ENCODE peak calls at places on chromosomes 16 and 17, in seven cellular contexts. I, U, R, J, Y, H and D are unnamed samples.

GRCh38 chr17:51833045-51833444 is 325.5 kb downstream of the CA10 start:
- DNase-seq in R (no peak), I (no peak), J (no peak), U (no peak), Y (no peak), H (no peak), D (no peak)

GRCh38 chr17:45246861-45247428 is 14.9 kb downstream of the SPATA32 start:
- DNase-seq in I (no peak), Y (no peak), H (no peak), U (no peak), J (no peak), R (peak), D (peak)

GRCh38 chr17:75552847-75553552 is 27.5 kb downstream of the LLGL2 start:
- DNase-seq in I (no peak), U (no peak), Y (peak), H (no peak), J (no peak), R (no peak), D (peak)

GRCh38 chr16:64051826-64052225 is 1070.0 kb downstream of the CDH11 start:
- DNase-seq in R (no peak), Y (peak), J (no peak), I (no peak), H (no peak), U (no peak), D (peak)

GRCh38 chr16:9406039-9406438 is 314.6 kb downstream of the HAPSTR1 start:
- DNase-seq in Y (no peak), J (no peak), H (no peak), I (no peak), U (no peak), R (no peak), D (no peak)

GRCh38 chr17:69474171-69474831 is 59.8 kb downstream of the MAP2K6 start:
- DNase-seq in Y (no peak), H (no peak), I (no peak), J (no peak), R (no peak), U (no peak), D (no peak)

GRCh38 chr17:73293480-73293911 is 18.3 kb downstream of the CDC42EP4 start:
- DNase-seq in R (no peak), J (peak), H (no peak), U (peak), Y (peak), I (peak), D (no peak)

GRCh38 chr16:23974223-23974622 is 138.4 kb downstream of the PRKCB start:
- DNase-seq in U (no peak), Y (no peak), J (no peak), R (no peak), I (no peak), H (no peak), D (peak)

GRCh38 chr17:29168079-29168758 is 12.0 kb downstream of the MYO18A start:
- DNase-seq in R (peak), J (no peak), U (no peak), Y (peak), H (no peak), I (peak), D (peak)

GRCh38 chr17:8056232-8056975 is 17.5 kb downstream of the ALOX15B start:
- DNase-seq in Y (peak), H (no peak), R (peak), I (peak), J (no peak), U (peak), D (no peak)

GRCh38 chr16:27169511-27170071 is 33.7 kb upstream of the KDM8 start:
- DNase-seq in I (peak), H (no peak), R (no peak), Y (peak), J (no peak), U (no peak), D (peak)

GRCh38 chr16:14036869-14037268 is 34.2 kb upstream of the MRTFB start:
- DNase-seq in J (no peak), H (no peak), U (no peak), R (no peak), Y (no peak), I (no peak), D (no peak)

GRCh38 chr16:29678691-29679267 is at the start of gene QPRT:
- DNase-seq in I (peak), Y (peak), R (no peak), H (peak), U (no peak), J (peak), D (peak)

GRCh38 chr17:50834786-50835562 is 412 bp upstream of the WFIKKN2 start:
- DNase-seq in H (no peak), Y (peak), R (no peak), J (no peak), U (no peak), I (peak), D (peak)

GRCh38 chr16:67481561-67482259 is 753 bp upstream of the ATP6V0D1 start:
- DNase-seq in U (peak), I (no peak), J (peak), R (peak), H (peak), Y (peak), D (peak)

GRCh38 chr17:64765191-64765889 is 103.2 kb upstream of the SMURF2 start:
- DNase-seq in Y (no peak), R (no peak), J (no peak), H (no peak), I (peak), U (no peak), D (no peak)

GRCh38 chr16:83728518-83728917 is 79.3 kb upstream of the HSBP1 start:
- DNase-seq in U (no peak), Y (no peak), J (no peak), H (no peak), I (no peak), R (no peak), D (no peak)

GRCh38 chr17:32553168-32553567 is 66.4 kb downstream of the CDK5R1 start:
- DNase-seq in U (no peak), R (no peak), I (no peak), H (no peak), Y (no peak), J (no peak), D (no peak)

GRCh38 chr16:75251280-75252048 is at the start of gene BCAR1:
- DNase-seq in I (peak), J (peak), R (peak), U (peak), H (peak), Y (peak), D (peak)

GRCh38 chr17:50100921-50101345 is 5.8 kb downstream of the PDK2 start:
- DNase-seq in H (peak), I (no peak), U (peak), Y (no peak), J (no peak), R (no peak), D (peak)

DNA sequence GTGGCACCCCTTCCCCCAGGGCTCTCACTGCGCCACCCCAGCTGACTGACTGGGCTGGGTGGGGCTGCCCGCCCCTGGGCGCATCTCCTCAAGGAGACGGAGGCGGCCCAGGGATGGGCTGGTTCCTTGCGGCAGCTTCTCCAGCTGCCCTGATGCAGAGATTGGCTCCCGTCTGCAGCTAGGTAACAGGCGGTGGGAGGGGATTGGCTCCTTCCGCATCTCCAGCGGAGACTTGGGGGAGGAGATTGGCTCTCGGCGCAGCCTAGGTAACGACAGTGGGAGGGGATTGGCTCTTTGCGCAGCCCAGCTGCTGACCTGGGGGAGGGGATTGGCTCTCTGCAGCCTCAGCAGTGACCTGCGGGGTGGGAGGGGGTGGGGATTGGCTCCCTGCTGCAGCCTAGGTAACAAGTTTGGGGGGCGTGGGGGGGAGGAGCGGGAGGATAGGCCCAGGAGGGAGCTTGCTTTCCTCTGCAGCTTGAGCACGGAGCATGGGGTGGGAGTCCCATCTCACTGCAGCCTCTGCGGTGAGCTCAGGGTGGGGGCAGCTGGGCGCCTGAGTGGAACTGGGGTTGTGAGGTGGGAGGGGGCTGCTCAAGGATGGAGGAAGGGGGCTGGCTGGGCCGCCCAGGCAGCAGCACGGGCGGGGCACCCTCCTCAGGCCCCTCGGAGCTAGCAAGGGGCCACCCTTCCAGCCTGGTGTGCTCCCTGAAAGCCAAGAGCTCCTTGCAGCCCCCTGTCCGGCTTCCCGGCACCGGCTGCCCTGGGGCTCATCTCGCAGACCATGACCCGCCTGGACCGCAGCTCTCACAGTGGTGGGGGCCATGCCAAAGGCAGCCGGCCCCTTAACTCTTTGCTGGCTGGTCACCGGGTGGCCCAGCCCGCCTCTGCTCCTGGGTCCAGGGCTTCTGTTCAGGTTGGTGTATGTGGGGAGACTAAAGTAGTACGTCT is 6.4 kb downstream of the NFE2L1 start:
- DNase-seq in R (peak), I (peak), U (peak), J (peak), H (peak), Y (peak), D (no peak)
- H3K4me3 ChIP-seq in R (no peak), I (no peak), U (peak), J (peak), H (peak), Y (peak), D (no peak)

GRCh38 chr17:56754523-56755208 is 79.1 kb downstream of the C17orf67 start:
- DNase-seq in H (no peak), U (no peak), I (no peak), Y (peak), J (no peak), R (no peak), D (peak)
- H3K27ac ChIP-seq in H (no peak), U (no peak), I (no peak), Y (peak), J (no peak), R (no peak), D (peak)

DNA sequence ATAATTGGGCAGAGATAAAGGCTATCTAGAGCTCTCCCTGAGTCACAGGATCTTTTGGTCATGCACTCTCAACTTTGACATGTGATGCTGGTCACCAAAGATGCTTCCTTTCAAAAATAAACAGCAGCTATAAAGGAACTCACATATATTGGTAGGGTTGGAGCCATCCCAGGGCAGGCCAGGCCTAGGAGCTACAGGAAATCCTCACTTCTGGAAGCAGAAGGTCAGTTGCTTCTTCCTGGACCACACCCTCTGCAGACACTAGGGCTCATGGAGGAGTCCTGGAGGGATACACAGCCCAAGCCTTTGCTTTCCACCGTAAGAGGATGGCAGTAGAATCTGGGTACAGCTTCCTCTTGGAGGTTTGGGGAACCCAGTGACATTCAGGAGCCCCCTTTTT is 24.6 kb downstream of the SOST start:
- DNase-seq in Y (no peak), R (no peak), U (no peak), H (no peak), I (no peak), J (no peak), D (no peak)
- H3K4me3 ChIP-seq in Y (no peak), R (no peak), U (no peak), H (no peak), I (no peak), J (no peak), D (no peak)

GRCh38 chr17:27539152-27539551 is 82.9 kb downstream of the KSR1 start:
- DNase-seq in Y (no peak), J (no peak), R (no peak), I (no peak), U (no peak), H (no peak), D (no peak)
- H3K27ac ChIP-seq in Y (no peak), J (no peak), R (no peak), I (no peak), U (peak), H (no peak), D (no peak)

DNA sequence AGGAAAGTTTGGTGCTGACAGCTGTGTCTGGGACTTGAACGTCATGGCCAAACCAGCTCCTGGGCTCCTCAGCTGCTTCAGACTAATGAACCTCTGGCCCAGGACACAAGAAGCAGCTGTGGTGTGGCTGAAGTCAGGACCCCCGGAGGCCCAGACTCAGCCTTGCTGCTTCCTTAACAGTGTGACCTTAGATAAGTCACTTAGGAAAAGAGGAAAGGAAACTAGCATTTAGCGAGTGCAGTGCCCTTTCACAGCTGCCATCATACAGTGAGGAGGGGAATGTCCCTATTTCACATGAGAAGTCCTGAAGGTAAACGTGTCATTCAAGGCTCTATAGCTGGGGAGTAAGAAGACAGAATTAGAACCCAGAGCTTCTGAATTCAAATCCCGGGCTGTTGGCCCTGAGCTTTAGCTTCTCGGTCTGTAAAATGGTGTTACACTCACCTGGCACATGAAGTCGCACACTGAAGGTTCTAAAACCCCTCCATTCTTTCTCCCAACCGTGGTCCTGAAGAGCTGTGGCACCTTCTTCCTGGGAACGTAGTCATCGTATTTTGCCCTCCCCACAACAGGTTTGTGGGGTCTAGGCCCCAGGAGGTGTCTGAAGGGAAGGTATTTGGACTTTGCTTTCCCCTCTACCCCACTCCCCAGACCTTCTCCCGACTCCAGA is 910 bp upstream of the RAMP2 start:
- DNase-seq in H (no peak), J (no peak), Y (no peak), I (no peak), U (no peak), R (peak), D (peak)
- H3K4me3 ChIP-seq in H (peak), J (peak), Y (peak), I (no peak), U (peak), R (peak), D (no peak)

GRCh38 chr16:4092547-4093265 is 23.5 kb downstream of the ADCY9 start:
- DNase-seq in R (no peak), Y (no peak), I (no peak), J (no peak), H (no peak), U (no peak), D (no peak)

GRCh38 chr16:4091638-4092037 is 24.6 kb downstream of the ADCY9 start:
- DNase-seq in R (no peak), I (no peak), H (no peak), Y (no peak), J (no peak), U (peak), D (peak)

GRCh38 chr16:4096509-4096908 is 19.7 kb downstream of the ADCY9 start:
- DNase-seq in H (no peak), U (no peak), I (no peak), J (no peak), Y (no peak), R (no peak), D (no peak)

GRCh38 chr16:4094138-4094773 is 22.0 kb downstream of the ADCY9 start:
- DNase-seq in Y (no peak), J (no peak), U (peak), H (no peak), R (peak), I (no peak), D (no peak)

DNA sequence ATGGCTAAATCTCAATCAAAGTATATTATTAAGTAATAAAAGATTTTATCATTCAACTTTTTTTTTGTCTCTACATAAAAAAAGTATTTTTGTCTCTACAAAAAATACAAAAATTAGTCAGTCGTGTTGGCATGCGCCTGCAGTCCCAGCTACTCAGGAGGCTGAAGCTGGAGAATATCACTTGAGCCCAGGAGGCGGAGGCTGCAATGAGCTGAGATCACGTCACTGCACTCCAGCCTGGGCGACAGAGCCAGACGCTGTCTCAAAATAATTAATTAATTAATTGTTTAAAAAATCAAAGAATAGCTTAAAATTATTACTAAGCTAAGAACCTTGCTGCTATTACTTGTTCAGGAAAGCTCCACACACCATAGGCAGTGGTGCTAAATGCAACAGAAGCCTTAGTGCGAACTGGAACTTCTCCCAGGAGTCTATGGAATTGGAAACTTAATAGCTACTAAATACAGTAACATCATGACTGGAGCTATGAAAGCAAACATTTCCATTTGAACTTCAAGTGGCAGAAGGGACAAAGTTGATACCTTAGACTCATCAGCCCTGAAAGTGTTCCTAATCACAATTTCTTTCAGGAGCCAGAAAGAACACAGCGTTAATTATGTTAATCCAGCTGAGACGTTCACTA is 22.6 kb downstream of the ADCY9 start:
- DNase-seq in R (peak), U (peak), Y (peak), I (no peak), H (no peak), J (peak), D (no peak)
- H3K27ac ChIP-seq in R (no peak), U (peak), Y (peak), I (no peak), H (peak), J (peak), D (no peak)

GRCh38 chr17:17496189-17497064 is at the start of gene RASD1:
- DNase-seq in H (peak), R (peak), J (peak), Y (peak), U (peak), I (no peak), D (peak)

GRCh38 chr17:17497065-17497844 is 1.1 kb upstream of the RASD1 start:
- DNase-seq in H (no peak), J (no peak), Y (no peak), R (peak), I (no peak), U (no peak), D (no peak)

GRCh38 chr17:17494499-17495447 is 1.4 kb downstream of the RASD1 start:
- DNase-seq in I (no peak), Y (peak), J (peak), H (peak), U (peak), R (peak), D (no peak)

GRCh38 chr17:17493986-17494466 is 2.2 kb downstream of the RASD1 start:
- DNase-seq in U (no peak), Y (no peak), R (no peak), H (no peak), J (no peak), I (no peak), D (no peak)

GRCh38 chr17:17495448-17496188 is 577 bp downstream of the RASD1 start:
- DNase-seq in U (peak), J (no peak), Y (no peak), R (peak), I (no peak), H (no peak), D (no peak)
- H3K4me3 ChIP-seq in U (peak), J (peak), Y (peak), R (peak), I (no peak), H (peak), D (no peak)

DNA sequence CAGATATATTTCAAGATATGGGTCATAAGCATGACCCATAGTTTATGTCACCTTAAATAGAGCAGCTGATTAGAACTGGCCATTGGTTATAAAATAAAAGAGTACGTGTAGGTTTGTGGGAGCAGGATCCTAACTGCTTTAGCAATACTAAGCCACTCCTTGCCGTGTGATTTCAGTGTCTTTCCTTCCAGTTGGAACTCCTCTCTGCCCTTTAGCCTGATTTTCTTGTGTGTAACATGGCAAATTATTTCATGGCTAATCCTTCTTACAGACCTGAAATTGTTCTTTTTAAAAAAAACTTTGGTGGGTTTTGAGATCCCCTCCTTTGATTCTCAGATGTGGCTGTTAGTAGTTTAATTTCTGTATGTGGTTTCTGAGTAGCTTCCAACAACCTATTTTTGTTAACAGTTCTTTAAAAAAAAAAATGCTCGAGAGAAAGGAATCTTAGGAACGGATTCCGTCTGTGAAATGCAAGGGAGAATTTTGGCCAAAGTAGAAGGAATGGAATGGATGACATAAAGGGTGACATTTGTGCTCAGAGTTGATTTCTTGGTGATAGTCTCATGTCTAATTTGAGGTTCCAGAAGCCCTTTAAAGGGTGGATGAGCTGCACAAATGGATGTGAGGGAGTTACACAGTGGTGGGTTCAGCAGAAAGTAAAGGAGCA is 40.0 kb downstream of the DHRS7B start:
- DNase-seq in Y (peak), I (no peak), U (no peak), R (no peak), H (no peak), J (no peak), D (no peak)
- H3K27ac ChIP-seq in Y (no peak), I (no peak), U (peak), R (no peak), H (peak), J (peak), D (no peak)